ENCODE peak calls at places on chromosomes 7 and 10, in five cellular contexts. G is fibroblast of lung; Z is prostate gland; F is CD8-positive, alpha-beta memory T cell; U is CD4-positive, CD25-positive, alpha-beta regulatory T cell. W is an unnamed sample.

GRCh38 chr7:149261321-149261828 is 621 bp upstream of the ZNF783 start:
- DNase-seq in G (peak), F (no peak), U (peak), Z (no peak), W (no peak)

GRCh38 chr10:17643339-17643754 is 604 bp upstream of the STAM start:
- DNase-seq in F (no peak), G (no peak), Z (peak), U (no peak), W (peak)

GRCh38 chr7:98086231-98086855 is 20.3 kb upstream of the LMTK2 start:
- DNase-seq in U (no peak), Z (peak), G (no peak), F (no peak), W (no peak)

GRCh38 chr10:48231178-48231577 is 43.3 kb downstream of the FRMPD2 start:
- DNase-seq in F (no peak), U (no peak), Z (no peak), G (no peak), W (no peak)

GRCh38 chr10:49213211-49213610 is 25.0 kb upstream of the TMEM273 start:
- DNase-seq in U (no peak), Z (no peak), G (no peak), F (no peak), W (no peak)

GRCh38 chr10:51366044-51366443 is 291.8 kb downstream of the PRKG1 start:
- DNase-seq in F (no peak), Z (no peak), U (no peak), G (no peak), W (no peak)

GRCh38 chr7:29843738-29844137 is 37.4 kb downstream of the WIPF3 start:
- DNase-seq in G (no peak), F (no peak), U (no peak), Z (no peak), W (no peak)

GRCh38 chr7:22846961-22847360 is 24.3 kb upstream of the TOMM7 start:
- DNase-seq in F (no peak), U (no peak), Z (no peak), G (no peak), W (no peak)

GRCh38 chr7:85600425-85600824 is 413.6 kb upstream of the SEMA3D start:
- DNase-seq in U (no peak), F (no peak), G (peak), Z (no peak), W (no peak)

GRCh38 chr7:112362053-112362650 is 88.1 kb upstream of the IFRD1 start:
- DNase-seq in G (no peak), U (no peak), Z (no peak), F (no peak), W (no peak)

GRCh38 chr7:75876126-75876881 is 2.5 kb upstream of the RHBDD2 start:
- DNase-seq in G (no peak), Z (no peak), F (no peak), U (no peak), W (no peak)

GRCh38 chr10:51095444-51095843 is 21.2 kb downstream of the PRKG1 start:
- DNase-seq in G (no peak), F (no peak), Z (no peak), U (no peak), W (no peak)

GRCh38 chr7:33757563-33758165 is 147.7 kb upstream of the BMPER start:
- DNase-seq in F (no peak), U (peak), G (peak), Z (peak), W (no peak)

GRCh38 chr10:52965938-52966401 is 193.4 kb upstream of the MBL2 start:
- DNase-seq in G (no peak), U (no peak), Z (no peak), F (no peak), W (no peak)

GRCh38 chr7:23254051-23254681 is 7.6 kb downstream of the GPNMB start:
- DNase-seq in F (no peak), U (no peak), Z (no peak), G (no peak), W (no peak)

GRCh38 chr10:107280293-107280692 is 115.8 kb upstream of the SORCS1 start:
- DNase-seq in F (no peak), U (no peak), G (peak), Z (no peak), W (no peak)

GRCh38 chr10:102404361-102405107 is 9.0 kb downstream of the NFKB2 start:
- DNase-seq in Z (no peak), U (no peak), G (no peak), F (no peak), W (no peak)

GRCh38 chr10:18501198-18501597 is 150.2 kb downstream of the NSUN6 start:
- DNase-seq in G (peak), U (peak), F (no peak), Z (no peak), W (no peak)

GRCh38 chr10:50310560-50311174 is 59.4 kb upstream of the ASAH2 start:
- DNase-seq in F (no peak), U (peak), G (no peak), Z (no peak), W (no peak)

GRCh38 chr7:85765698-85766298 is 578.9 kb upstream of the SEMA3D start:
- DNase-seq in G (no peak), U (no peak), F (no peak), Z (no peak), W (no peak)

GRCh38 chr7:68729361-68729760 is 868.9 kb upstream of the AUTS2 start:
- DNase-seq in F (no peak), U (no peak), G (no peak), Z (no peak), W (no peak)

DNA sequence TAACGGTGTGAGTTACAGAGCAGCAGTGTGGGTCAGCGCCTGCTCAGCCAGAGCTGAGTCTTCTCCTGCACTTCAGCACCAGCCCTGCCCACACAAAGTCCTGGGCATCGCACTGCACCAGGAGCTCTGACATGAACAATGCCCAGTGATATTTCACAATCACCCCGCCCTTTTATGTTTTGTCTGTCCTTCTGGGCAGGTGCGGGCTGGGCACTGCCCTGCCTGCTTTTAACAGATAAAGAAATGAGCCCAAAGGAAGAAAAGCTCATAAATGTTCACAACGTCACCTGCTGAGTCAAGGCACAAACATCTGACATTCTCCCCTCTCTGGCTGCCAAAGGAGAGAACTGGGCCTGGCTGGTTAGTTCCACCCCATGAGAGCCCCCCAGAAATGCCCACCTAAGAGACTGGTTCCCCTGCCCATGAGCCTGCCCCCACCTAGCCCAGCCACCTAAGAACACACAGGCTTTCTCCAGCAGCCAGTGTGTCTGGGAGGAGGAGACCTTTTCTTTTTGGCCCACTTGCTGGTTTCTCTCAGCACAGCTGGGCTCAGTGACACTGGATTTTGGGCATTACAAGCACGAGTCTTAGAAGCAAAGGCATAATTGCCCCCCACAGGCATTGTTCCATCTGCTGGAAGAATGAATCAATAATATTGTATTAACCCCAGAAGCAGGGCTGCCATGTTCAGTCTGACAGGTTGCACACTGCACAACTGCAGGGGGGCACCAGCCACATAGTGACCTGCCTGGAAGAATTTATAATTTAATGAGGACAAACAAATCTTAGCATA is 22.3 kb downstream of the CALML3 start:
- DNase-seq in G (no peak), U (no peak), Z (peak), F (no peak), W (no peak)
- H3K4me3 ChIP-seq in G (no peak), U (no peak), Z (no peak), F (no peak), W (no peak)

GRCh38 chr7:132575336-132575986 is 809 bp downstream of the PLXNA4 start:
- DNase-seq in U (no peak), G (peak), Z (no peak), F (no peak), W (no peak)

GRCh38 chr7:132574281-132574680 is 2.0 kb downstream of the PLXNA4 start:
- DNase-seq in Z (no peak), G (no peak), U (no peak), F (no peak), W (no peak)

GRCh38 chr7:132571970-132572369 is 4.3 kb downstream of the PLXNA4 start:
- DNase-seq in F (no peak), U (no peak), Z (no peak), G (no peak), W (no peak)

GRCh38 chr7:132575987-132576722 is at the start of gene PLXNA4:
- DNase-seq in G (peak), U (no peak), F (no peak), Z (no peak), W (no peak)

DNA sequence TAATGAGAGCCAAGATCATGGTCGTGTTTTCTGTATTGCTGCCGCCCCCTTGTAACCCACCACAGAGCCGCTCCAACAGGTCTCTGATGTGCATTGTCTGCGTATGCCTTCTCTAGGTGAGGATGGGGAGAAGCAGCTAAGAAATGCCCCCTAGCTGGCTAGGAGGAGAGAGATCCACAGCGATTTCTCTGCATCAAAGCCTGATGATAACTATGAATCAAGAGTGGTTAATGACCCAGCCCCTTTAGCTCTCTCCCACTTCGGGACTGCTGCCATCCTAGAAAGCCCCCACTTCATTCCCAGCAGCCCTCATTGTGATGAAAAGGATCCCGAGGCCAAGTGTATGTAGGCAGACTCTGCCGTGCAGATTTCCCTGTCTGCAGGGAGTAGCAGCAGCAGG is 3.0 kb downstream of the PLXNA4 start:
- DNase-seq in U (no peak), F (no peak), G (no peak), Z (no peak), W (no peak)
- H3K4me3 ChIP-seq in U (no peak), F (no peak), G (no peak), Z (no peak), W (no peak)

GRCh38 chr7:139828446-139828845 is 618 bp upstream of the TBXAS1 start:
- DNase-seq in Z (no peak), F (no peak), G (no peak), U (no peak), W (no peak)
- H3K4me3 ChIP-seq in Z (no peak), F (no peak), G (no peak), U (no peak), W (no peak)

GRCh38 chr10:132396495-132397035 is 435 bp upstream of the PWWP2B start:
- DNase-seq in F (peak), G (peak), Z (peak), U (peak), W (no peak)

GRCh38 chr10:132393695-132394181 is 3.3 kb upstream of the PWWP2B start:
- DNase-seq in Z (no peak), G (no peak), U (no peak), F (no peak), W (no peak)

GRCh38 chr10:132394201-132394811 is 2.7 kb upstream of the PWWP2B start:
- DNase-seq in G (no peak), U (no peak), Z (no peak), F (no peak), W (no peak)

GRCh38 chr10:132395704-132396494 is 1.1 kb upstream of the PWWP2B start:
- DNase-seq in G (peak), F (no peak), U (peak), Z (no peak), W (no peak)

DNA sequence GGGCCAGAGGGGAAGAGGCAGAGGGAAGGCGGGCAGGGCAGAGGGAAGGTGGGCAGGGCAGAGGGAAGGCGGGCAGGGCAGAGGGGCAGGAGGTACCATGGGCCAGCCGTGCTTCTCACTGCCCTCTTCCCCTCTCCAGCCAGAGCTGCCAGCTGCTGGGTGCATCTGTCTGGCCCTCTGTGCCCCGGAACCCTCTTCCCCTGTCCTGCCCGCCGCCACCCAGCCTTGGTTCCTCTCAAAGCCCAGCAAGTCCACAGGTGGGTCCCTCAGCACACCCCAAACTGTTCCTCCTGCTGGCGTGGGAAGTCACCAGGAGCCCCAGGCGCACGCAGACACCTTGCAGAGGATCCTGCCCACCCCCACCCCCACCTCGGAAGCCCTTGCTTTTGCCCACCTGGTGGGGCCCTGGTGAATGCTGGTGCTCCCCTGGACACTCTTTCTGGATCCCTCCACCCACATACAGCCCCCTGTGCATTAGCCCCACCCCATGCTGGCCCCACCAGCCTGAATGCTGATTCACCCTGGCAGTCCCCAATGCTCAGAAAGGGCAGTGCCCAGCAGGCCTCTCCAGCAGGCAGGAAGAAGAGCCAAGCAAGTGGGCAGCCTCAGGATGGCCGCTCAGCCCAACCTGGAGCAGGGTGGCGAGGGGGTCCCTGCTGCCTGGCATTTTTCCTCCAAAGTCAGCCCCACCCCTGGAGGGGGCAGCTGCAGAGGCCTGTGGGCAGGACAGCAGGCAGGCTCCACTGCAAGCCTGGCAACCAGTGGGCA is 1.9 kb upstream of the PWWP2B start:
- DNase-seq in G (no peak), U (no peak), Z (no peak), F (no peak), W (no peak)
- H3K4me3 ChIP-seq in G (no peak), U (no peak), Z (no peak), F (no peak), W (no peak)

GRCh38 chr7:44106311-44107065 is 2.3 kb downstream of the AEBP1 start:
- DNase-seq in U (no peak), F (no peak), G (no peak), Z (no peak), W (no peak)
- H3K4me3 ChIP-seq in U (no peak), F (no peak), G (no peak), Z (no peak), W (no peak)

GRCh38 chr7:143387156-143387975 is 6.2 kb downstream of the ZYX start:
- DNase-seq in G (no peak), U (no peak), Z (no peak), F (no peak), W (no peak)
- H3K4me3 ChIP-seq in G (no peak), U (no peak), Z (no peak), F (no peak), W (no peak)

GRCh38 chr7:134783294-134784069 is 4.0 kb downstream of the CALD1 start:
- DNase-seq in Z (no peak), F (no peak), G (no peak), U (no peak), W (no peak)

GRCh38 chr7:134780166-134780853 is 876 bp downstream of the CALD1 start:
- DNase-seq in Z (no peak), G (peak), F (no peak), U (no peak), W (no peak)

GRCh38 chr7:134784251-134785049 is 5.0 kb downstream of the CALD1 start:
- DNase-seq in Z (no peak), U (no peak), F (no peak), G (no peak), W (no peak)

GRCh38 chr7:134781171-134781570 is 1.7 kb downstream of the CALD1 start:
- DNase-seq in G (no peak), Z (no peak), F (no peak), U (no peak), W (no peak)

GRCh38 chr7:134782121-134782623 is 2.7 kb downstream of the CALD1 start:
- DNase-seq in Z (no peak), G (no peak), U (no peak), F (no peak), W (no peak)
- H3K4me3 ChIP-seq in Z (peak), G (peak), U (no peak), F (no peak), W (peak)

DNA sequence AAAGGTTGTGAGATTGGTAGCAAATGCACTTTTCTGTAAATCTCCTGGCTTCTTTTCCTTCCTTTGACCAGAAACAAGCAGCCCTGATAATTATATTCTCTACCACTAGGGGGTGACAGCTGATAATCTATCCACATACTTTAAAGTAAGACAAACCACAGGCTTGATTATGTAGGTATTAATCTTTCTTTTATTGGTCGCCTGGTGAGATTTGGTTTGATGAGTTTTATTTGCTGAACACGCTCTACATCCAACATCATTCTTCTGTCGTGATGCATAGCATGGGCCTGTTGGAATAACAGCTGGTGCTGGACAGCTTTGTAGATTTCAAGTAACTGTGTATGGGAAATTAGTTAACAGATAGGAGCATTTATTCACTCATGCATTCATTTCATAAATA is 63.5 kb downstream of the ZNF365 start:
- DNase-seq in G (peak), F (peak), Z (peak), U (peak), W (peak)
- H3K4me3 ChIP-seq in G (no peak), F (no peak), Z (no peak), U (no peak), W (no peak)

GRCh38 chr10:59175538-59176240 is 754 bp upstream of the PHYHIPL start:
- DNase-seq in U (no peak), F (no peak), Z (peak), G (no peak), W (no peak)
- H3K4me3 ChIP-seq in U (no peak), F (no peak), Z (peak), G (no peak), W (peak)